ENCODE peak calls at places on chromosome 10, in seven cellular contexts. V is stomach, O is HCT116, H is sigmoid colon, R is heart left ventricle, Q is esophagus muscularis mucosa, Z is right lobe of liver. G is an unnamed sample.
A peak's percentile ranks its signal among the peaks of the same experiment; 100 is the strongest.

GRCh38 chr10:13961096-13961495 is 369.6 kb downstream of the FRMD4A start:
- DNase-seq in V (no peak), O (no peak), H (peak; percentile 67), R (no peak), Q (no peak), Z (no peak), G (no peak)

GRCh38 chr10:52452600-52453493 is 138.8 kb downstream of the DKK1 start:
- DNase-seq in V (no peak), O (no peak), H (no peak), R (no peak), Q (no peak), Z (no peak), G (no peak)

GRCh38 chr10:74771054-74771453 is 55.3 kb upstream of the KAT6B start:
- DNase-seq in V (no peak), O (no peak), H (no peak), R (no peak), Q (no peak), Z (no peak), G (no peak)

GRCh38 chr10:45526309-45526708 is 146.3 kb downstream of the ZFAND4 start:
- DNase-seq in V (no peak), O (no peak), H (no peak), R (no peak), Q (no peak), Z (peak; percentile 51), G (no peak)

GRCh38 chr10:974038-974784 is 14.0 kb upstream of the GTPBP4 start:
- DNase-seq in V (peak; percentile 86), O (no peak), H (no peak), R (no peak), Q (no peak), Z (no peak), G (no peak)

GRCh38 chr10:74977913-74978847 is 133.3 kb upstream of the SAMD8 start:
- DNase-seq in V (no peak), O (no peak), H (no peak), R (no peak), Q (no peak), Z (no peak), G (no peak)

GRCh38 chr10:49264177-49264677 is 34.7 kb upstream of the C10orf71 start:
- DNase-seq in V (no peak), O (no peak), H (peak; percentile 49), R (no peak), Q (peak; percentile 55), Z (no peak), G (no peak)

GRCh38 chr10:84074521-84074920 is 64.8 kb upstream of the GHITM start:
- DNase-seq in V (no peak), O (no peak), H (no peak), R (no peak), Q (no peak), Z (no peak), G (no peak)

GRCh38 chr10:13102002-13102794 is 2.2 kb downstream of the OPTN start:
- DNase-seq in V (no peak), O (no peak), H (no peak), R (no peak), Q (no peak), Z (peak; percentile 80), G (no peak)

GRCh38 chr10:103513383-103514060 is 20.0 kb downstream of the NEURL1 start:
- DNase-seq in V (no peak), O (no peak), H (no peak), R (no peak), Q (no peak), Z (no peak), G (peak; percentile 49)

GRCh38 chr10:11125004-11125403 is 107.3 kb downstream of the CELF2 start:
- DNase-seq in V (no peak), O (no peak), H (no peak), R (no peak), Q (no peak), Z (no peak), G (no peak)

GRCh38 chr10:126014309-126014708 is 117.9 kb downstream of the FANK1 start:
- DNase-seq in V (no peak), O (no peak), H (no peak), R (no peak), Q (no peak), Z (no peak), G (no peak)

GRCh38 chr10:103512166-103512565 is 18.7 kb downstream of the NEURL1 start:
- DNase-seq in V (no peak), O (no peak), H (no peak), R (no peak), Q (no peak), Z (no peak), G (peak; percentile 36)

GRCh38 chr10:118045842-118046490 is 775 bp downstream of the RAB11FIP2 start:
- DNase-seq in V (peak; percentile 33), O (peak; percentile 12), H (peak; percentile 77), R (peak; percentile 50), Q (no peak), Z (peak; percentile 55), G (no peak)

GRCh38 chr10:6917125-6917524 is 337.0 kb upstream of the PRKCQ start:
- DNase-seq in V (no peak), O (no peak), H (no peak), R (no peak), Q (peak; percentile 86), Z (no peak), G (no peak)

GRCh38 chr10:107553470-107553869 is 389.0 kb upstream of the SORCS1 start:
- DNase-seq in V (no peak), O (no peak), H (no peak), R (no peak), Q (no peak), Z (no peak), G (no peak)

GRCh38 chr10:76628801-76629200 is 1008.8 kb downstream of the KCNMA1 start:
- DNase-seq in V (no peak), O (no peak), H (no peak), R (no peak), Q (no peak), Z (no peak), G (no peak)

GRCh38 chr10:22854935-22855421 is 72.9 kb upstream of the ARMC3 start:
- DNase-seq in V (no peak), O (no peak), H (no peak), R (no peak), Q (no peak), Z (no peak), G (no peak)

GRCh38 chr10:79115302-79115701 is 46.5 kb downstream of the ZMIZ1 start:
- DNase-seq in V (no peak), O (no peak), H (no peak), R (no peak), Q (no peak), Z (no peak), G (no peak)

GRCh38 chr10:130495116-130495862 is 359.1 kb downstream of the GLRX3 start:
- DNase-seq in V (no peak), O (no peak), H (peak; percentile 48), R (no peak), Q (no peak), Z (no peak), G (peak; percentile 54)

GRCh38 chr10:97575101-97575668 is 2.6 kb downstream of the ANKRD2 start:
- DNase-seq in V (no peak), O (no peak), H (no peak), R (no peak), Q (no peak), Z (no peak), G (peak; percentile 45)

GRCh38 chr10:119737039-119737663 is 11.3 kb downstream of the INPP5F start:
- DNase-seq in V (no peak), O (no peak), H (no peak), R (no peak), Q (no peak), Z (no peak), G (no peak)

GRCh38 chr10:119737827-119738226 is 12.0 kb downstream of the INPP5F start:
- DNase-seq in V (no peak), O (peak; percentile 86), H (no peak), R (no peak), Q (no peak), Z (no peak), G (no peak)

GRCh38 chr10:119736220-119736619 is 10.4 kb downstream of the INPP5F start:
- DNase-seq in V (no peak), O (no peak), H (no peak), R (no peak), Q (no peak), Z (no peak), G (no peak)

GRCh38 chr10:119734396-119735332 is 8.8 kb downstream of the INPP5F start:
- DNase-seq in V (no peak), O (peak; percentile 41), H (no peak), R (no peak), Q (no peak), Z (no peak), G (no peak)

GRCh38 chr10:119735451-119735850 is 9.6 kb downstream of the INPP5F start:
- DNase-seq in V (no peak), O (no peak), H (no peak), R (no peak), Q (no peak), Z (no peak), G (no peak)
- TF ChIP-seq CTCF in V (no peak), O (no peak), H (no peak), R (no peak), Q (no peak), Z (no peak), G (no peak)

GRCh38 chr10:29998142-29998808 is 61.1 kb downstream of the JCAD start:
- DNase-seq in V (peak; percentile 80), O (peak; percentile 75), H (peak; percentile 88), R (peak; percentile 79), Q (no peak), Z (peak; percentile 84), G (peak; percentile 86)
- TF ChIP-seq POLR2A in V (no peak), O (no peak), H (no peak), R (no peak), Q (no peak), Z (no peak), G (no peak)

DNA sequence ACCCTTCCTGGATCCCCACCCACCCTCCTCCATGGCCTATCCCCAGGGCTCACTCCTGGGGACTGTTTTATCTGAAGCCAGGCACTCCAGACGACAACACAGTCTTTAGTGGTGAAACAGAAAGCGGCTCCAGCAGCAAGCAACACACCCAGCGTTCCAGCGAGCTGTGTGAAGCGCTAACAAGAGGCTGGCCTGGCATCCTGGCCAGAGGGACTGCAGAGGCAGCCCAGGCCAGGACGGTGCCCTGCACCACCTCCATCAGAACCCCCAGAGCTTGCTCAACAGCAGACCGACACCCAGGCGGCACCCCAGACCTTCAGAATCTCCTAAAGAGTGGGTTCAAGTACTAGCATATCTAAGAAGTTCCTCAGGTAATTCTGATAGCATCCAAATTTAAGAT is 2.0 kb upstream of the CPXM2 start:
- DNase-seq in V (no peak), O (no peak), H (no peak), R (no peak), Q (no peak), Z (no peak), G (no peak)
- TF ChIP-seq CTCF in V (no peak), O (no peak), H (no peak), R (no peak), Q (no peak), Z (no peak), G (no peak)

GRCh38 chr10:50579491-50580259 is 44.1 kb downstream of the SGMS1 start:
- DNase-seq in V (no peak), O (no peak), H (no peak), R (no peak), Q (no peak), Z (no peak), G (no peak)

GRCh38 chr10:50580260-50580891 is 43.4 kb downstream of the SGMS1 start:
- DNase-seq in V (no peak), O (no peak), H (no peak), R (no peak), Q (no peak), Z (no peak), G (no peak)

GRCh38 chr10:50578949-50579348 is 44.8 kb downstream of the SGMS1 start:
- DNase-seq in V (no peak), O (no peak), H (no peak), R (no peak), Q (no peak), Z (no peak), G (no peak)

GRCh38 chr10:50582766-50583762 is 40.7 kb downstream of the SGMS1 start:
- DNase-seq in V (no peak), O (no peak), H (no peak), R (no peak), Q (no peak), Z (peak; percentile 84), G (no peak)

GRCh38 chr10:50582061-50582460 is 41.7 kb downstream of the SGMS1 start:
- DNase-seq in V (no peak), O (no peak), H (no peak), R (no peak), Q (no peak), Z (no peak), G (no peak)
- TF ChIP-seq POLR2A in V (no peak), O (no peak), H (no peak), R (no peak), Q (no peak), Z (no peak), G (no peak)

G was measured in spleen.